ENCODE peak calls at places on chromosome 17, in five cellular contexts. One of them, this sample, is unnamed.

GRCh38 chr17:14833201-14833773 is 431.8 kb downstream of the PMP22 start:
- DNase-seq in IMR-90: peak
- DNase-seq in psoas muscle: no peak
- DNase-seq in AG04450: peak
- DNase-seq in Caco-2: no peak
- DNase-seq in this sample: peak

GRCh38 chr17:42608692-42609181 is 437 bp downstream of the RETREG3 start:
- DNase-seq in IMR-90: no peak
- DNase-seq in psoas muscle: peak
- DNase-seq in AG04450: no peak
- DNase-seq in Caco-2: no peak
- DNase-seq in this sample: peak

GRCh38 chr17:39152134-39152884 is 872 bp upstream of the PLXDC1 start:
- DNase-seq in IMR-90: no peak
- DNase-seq in psoas muscle: peak
- DNase-seq in AG04450: no peak
- DNase-seq in Caco-2: no peak
- DNase-seq in this sample: no peak

GRCh38 chr17:41486809-41487530 is 2.7 kb downstream of the KRT36 start:
- DNase-seq in IMR-90: no peak
- DNase-seq in psoas muscle: no peak
- DNase-seq in AG04450: no peak
- DNase-seq in Caco-2: no peak
- DNase-seq in this sample: peak

GRCh38 chr17:37576281-37576680 is 32.9 kb downstream of the SYNRG start:
- DNase-seq in IMR-90: peak
- DNase-seq in psoas muscle: no peak
- DNase-seq in AG04450: no peak
- DNase-seq in Caco-2: no peak
- DNase-seq in this sample: peak

GRCh38 chr17:9330903-9331272 is 244.7 kb downstream of the STX8 start:
- DNase-seq in IMR-90: no peak
- DNase-seq in psoas muscle: no peak
- DNase-seq in AG04450: no peak
- DNase-seq in Caco-2: no peak
- DNase-seq in this sample: no peak

GRCh38 chr17:79160980-79161621 is 86.5 kb downstream of the ENGASE start:
- DNase-seq in IMR-90: no peak
- DNase-seq in psoas muscle: no peak
- DNase-seq in AG04450: no peak
- DNase-seq in Caco-2: no peak
- DNase-seq in this sample: peak

GRCh38 chr17:6667516-6667915 is 16.0 kb downstream of the C17orf100 start:
- DNase-seq in IMR-90: no peak
- DNase-seq in psoas muscle: no peak
- DNase-seq in AG04450: no peak
- DNase-seq in Caco-2: no peak
- DNase-seq in this sample: no peak

GRCh38 chr17:79991924-79992656 is 43.6 kb downstream of the TBC1D16 start:
- DNase-seq in IMR-90: peak
- DNase-seq in psoas muscle: no peak
- DNase-seq in AG04450: no peak
- DNase-seq in Caco-2: peak
- DNase-seq in this sample: no peak

GRCh38 chr17:39926588-39927100 is 757 bp downstream of the ORMDL3 start:
- DNase-seq in IMR-90: no peak
- DNase-seq in psoas muscle: no peak
- DNase-seq in AG04450: no peak
- DNase-seq in Caco-2: peak
- DNase-seq in this sample: peak

GRCh38 chr17:35084987-35085386 is 21.5 kb upstream of the RFFL start:
- DNase-seq in IMR-90: peak
- DNase-seq in psoas muscle: no peak
- DNase-seq in AG04450: no peak
- DNase-seq in Caco-2: no peak
- DNase-seq in this sample: no peak

GRCh38 chr17:51263001-51263400 is 2.7 kb downstream of the UTP18 start:
- DNase-seq in IMR-90: peak
- DNase-seq in psoas muscle: no peak
- DNase-seq in AG04450: no peak
- DNase-seq in Caco-2: no peak
- DNase-seq in this sample: no peak

GRCh38 chr17:55770220-55770870 is 19.5 kb downstream of the PCTP start:
- DNase-seq in IMR-90: peak
- DNase-seq in psoas muscle: no peak
- DNase-seq in AG04450: peak
- DNase-seq in Caco-2: no peak
- DNase-seq in this sample: peak

GRCh38 chr17:81443269-81443668 is 48.0 kb downstream of the BAHCC1 start:
- DNase-seq in IMR-90: no peak
- DNase-seq in psoas muscle: no peak
- DNase-seq in AG04450: no peak
- DNase-seq in Caco-2: no peak
- DNase-seq in this sample: no peak

GRCh38 chr17:753407-753806 is 1.3 kb upstream of the GEMIN4 start:
- DNase-seq in IMR-90: no peak
- DNase-seq in psoas muscle: no peak
- DNase-seq in AG04450: no peak
- DNase-seq in Caco-2: no peak
- DNase-seq in this sample: no peak

GRCh38 chr17:29615048-29615385 is 7.7 kb downstream of the CORO6 start:
- DNase-seq in IMR-90: no peak
- DNase-seq in psoas muscle: peak
- DNase-seq in AG04450: no peak
- DNase-seq in Caco-2: no peak
- DNase-seq in this sample: no peak

GRCh38 chr17:68378202-68379149 is 78.8 kb downstream of the WIPI1 start:
- DNase-seq in IMR-90: peak
- DNase-seq in psoas muscle: peak
- DNase-seq in AG04450: peak
- DNase-seq in Caco-2: peak
- DNase-seq in this sample: peak

GRCh38 chr17:44473367-44473766 is 29.8 kb downstream of the GPATCH8 start:
- DNase-seq in IMR-90: no peak
- DNase-seq in psoas muscle: no peak
- DNase-seq in AG04450: no peak
- DNase-seq in Caco-2: no peak
- DNase-seq in this sample: no peak

GRCh38 chr17:29461807-29462206 is 71.6 kb downstream of the TAOK1 start:
- DNase-seq in IMR-90: no peak
- DNase-seq in psoas muscle: no peak
- DNase-seq in AG04450: no peak
- DNase-seq in Caco-2: no peak
- DNase-seq in this sample: no peak

GRCh38 chr17:55632236-55632635 is 90.4 kb downstream of the TMEM100 start:
- DNase-seq in IMR-90: no peak
- DNase-seq in psoas muscle: no peak
- DNase-seq in AG04450: no peak
- DNase-seq in Caco-2: no peak
- DNase-seq in this sample: no peak

GRCh38 chr17:82006468-82007227 is 16.0 kb downstream of the CENPX start:
- DNase-seq in IMR-90: peak
- DNase-seq in psoas muscle: no peak
- DNase-seq in AG04450: no peak
- DNase-seq in Caco-2: no peak
- DNase-seq in this sample: peak

GRCh38 chr17:1147664-1148063 is 32.1 kb downstream of the ABR start:
- DNase-seq in IMR-90: peak
- DNase-seq in psoas muscle: no peak
- DNase-seq in AG04450: no peak
- DNase-seq in Caco-2: peak
- DNase-seq in this sample: peak

GRCh38 chr17:62692721-62693431 is 65.4 kb downstream of the MRC2 start:
- DNase-seq in IMR-90: no peak
- DNase-seq in psoas muscle: peak
- DNase-seq in AG04450: no peak
- DNase-seq in Caco-2: peak
- DNase-seq in this sample: peak

GRCh38 chr17:81365148-81365600 is 30.1 kb upstream of the BAHCC1 start:
- DNase-seq in IMR-90: peak
- DNase-seq in psoas muscle: peak
- DNase-seq in AG04450: no peak
- DNase-seq in Caco-2: no peak
- DNase-seq in this sample: peak

GRCh38 chr17:58631523-58632323 is 60.1 kb downstream of the TEX14 start:
- DNase-seq in IMR-90: peak
- DNase-seq in psoas muscle: peak
- DNase-seq in AG04450: peak
- DNase-seq in Caco-2: peak
- DNase-seq in this sample: peak
- TF ChIP-seq CTCF in IMR-90: peak
- TF ChIP-seq CTCF in psoas muscle: peak
- TF ChIP-seq CTCF in AG04450: peak
- TF ChIP-seq CTCF in Caco-2: peak
- TF ChIP-seq CTCF in this sample: peak

GRCh38 chr17:77325537-77325825 is 184.7 kb downstream of the SEC14L1 start:
- DNase-seq in IMR-90: no peak
- DNase-seq in psoas muscle: no peak
- DNase-seq in AG04450: no peak
- DNase-seq in Caco-2: no peak
- DNase-seq in this sample: no peak

GRCh38 chr17:77324227-77324626 is 183.5 kb downstream of the SEC14L1 start:
- DNase-seq in IMR-90: no peak
- DNase-seq in psoas muscle: no peak
- DNase-seq in AG04450: no peak
- DNase-seq in Caco-2: peak
- DNase-seq in this sample: no peak

GRCh38 chr17:77322534-77323412 is 182.0 kb downstream of the SEC14L1 start:
- DNase-seq in IMR-90: peak
- DNase-seq in psoas muscle: peak
- DNase-seq in AG04450: peak
- DNase-seq in Caco-2: peak
- DNase-seq in this sample: peak

GRCh38 chr17:77322284-77322533 is 181.4 kb downstream of the SEC14L1 start:
- DNase-seq in IMR-90: no peak
- DNase-seq in psoas muscle: no peak
- DNase-seq in AG04450: no peak
- DNase-seq in Caco-2: no peak
- DNase-seq in this sample: no peak

DNA sequence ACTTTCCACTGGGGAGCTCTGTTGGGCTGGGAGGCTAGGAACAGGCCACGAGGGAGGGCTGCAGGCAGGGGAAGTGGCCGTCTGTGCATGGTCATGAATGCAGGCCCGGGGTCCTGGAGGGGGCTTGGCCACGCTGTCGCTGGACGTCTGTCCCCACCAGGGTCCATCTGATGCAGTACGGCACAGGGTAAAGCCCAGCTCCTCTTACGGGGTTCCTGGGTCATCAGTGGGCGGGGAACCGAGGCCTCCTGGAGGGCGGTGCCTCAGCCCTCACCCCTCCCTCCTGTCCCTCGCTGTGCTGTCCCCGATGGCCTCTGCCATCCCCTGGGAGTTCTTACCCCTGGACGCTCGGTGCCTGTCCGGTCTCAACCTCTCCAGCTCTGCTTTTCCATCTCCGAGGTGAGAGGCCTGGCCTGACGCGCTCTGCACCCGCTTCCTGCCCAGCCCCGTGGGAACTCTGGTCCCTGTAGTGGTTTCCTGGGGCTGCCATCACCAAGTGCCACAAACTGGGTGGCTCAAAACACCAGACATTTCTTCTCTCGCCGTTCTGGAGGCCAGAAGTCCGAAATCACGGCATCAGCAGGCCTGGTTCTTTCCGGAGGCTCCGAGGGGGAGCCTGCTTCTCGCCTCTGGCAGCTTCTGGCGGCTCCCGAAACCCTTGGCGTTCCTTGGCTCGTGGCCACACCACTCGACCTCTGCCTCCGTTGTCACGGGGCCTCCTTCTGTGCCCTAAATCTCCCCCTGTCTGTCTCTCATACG is 182.8 kb downstream of the SEC14L1 start:
- DNase-seq in IMR-90: peak
- DNase-seq in psoas muscle: peak
- DNase-seq in AG04450: no peak
- DNase-seq in Caco-2: peak
- DNase-seq in this sample: peak
- H3K4me3 ChIP-seq in IMR-90: peak
- H3K4me3 ChIP-seq in psoas muscle: peak
- H3K4me3 ChIP-seq in AG04450: peak
- H3K4me3 ChIP-seq in Caco-2: no peak
- H3K4me3 ChIP-seq in this sample: peak

GRCh38 chr17:77434136-77435114 is 293.7 kb downstream of the SEC14L1 start:
- DNase-seq in IMR-90: no peak
- DNase-seq in psoas muscle: no peak
- DNase-seq in AG04450: no peak
- DNase-seq in Caco-2: no peak
- DNase-seq in this sample: no peak
- TF ChIP-seq CTCF in IMR-90: no peak
- TF ChIP-seq CTCF in psoas muscle: no peak
- TF ChIP-seq CTCF in AG04450: no peak
- TF ChIP-seq CTCF in Caco-2: no peak
- TF ChIP-seq CTCF in this sample: no peak

DNA sequence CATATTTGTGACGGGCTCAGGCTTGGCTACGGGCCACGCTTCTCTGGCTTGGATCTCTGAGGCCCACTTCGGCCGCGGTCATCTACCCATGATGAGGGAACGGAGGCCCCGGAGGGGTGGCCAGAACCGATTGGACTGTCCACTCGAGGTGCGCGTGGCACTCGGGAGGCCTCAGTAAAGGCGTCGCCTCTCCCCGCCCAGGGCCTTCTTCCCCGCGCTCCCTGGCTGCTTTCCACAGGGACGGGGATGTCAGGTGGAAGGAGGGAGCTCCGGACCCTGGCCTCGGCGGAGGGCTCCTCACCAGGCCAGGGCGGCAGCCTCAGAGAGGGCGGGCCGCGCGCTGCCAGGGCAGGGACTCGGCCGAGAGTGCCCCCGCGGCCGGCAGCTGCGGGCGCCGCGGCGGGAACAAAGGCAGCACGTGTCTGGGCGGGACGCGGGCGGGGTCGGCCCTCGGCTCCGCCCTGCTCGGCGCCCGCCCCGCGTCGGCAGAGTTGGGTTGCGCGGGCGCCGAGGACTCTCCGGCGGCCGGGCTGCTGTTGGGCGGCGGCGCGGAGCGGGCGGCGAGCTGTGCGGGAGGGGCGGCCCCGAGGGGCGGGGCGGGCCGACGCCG is 597 bp upstream of the CDK5R1 start:
- DNase-seq in IMR-90: peak
- DNase-seq in psoas muscle: peak
- DNase-seq in AG04450: no peak
- DNase-seq in Caco-2: peak
- DNase-seq in this sample: peak
- H3K4me3 ChIP-seq in IMR-90: peak
- H3K4me3 ChIP-seq in psoas muscle: peak
- H3K4me3 ChIP-seq in AG04450: peak
- H3K4me3 ChIP-seq in Caco-2: peak
- H3K4me3 ChIP-seq in this sample: peak

This sample was measured in cardiac fibroblast.